ENCODE peak calls at places on chromosomes 1 and 21, in six cellular contexts. T is ovary, V is tibial nerve, W is suprapubic skin, F is A549, C is stomach. Z is an unnamed sample.

GRCh38 chr1:25640646-25641328 is 24.2 kb downstream of the MAN1C1 start:
- DNase-seq in W (no peak), V (no peak), T (no peak), F (no peak), C (no peak), Z (no peak)

GRCh38 chr1:159920651-159921050 is 4.7 kb downstream of the TAGLN2 start:
- DNase-seq in T (no peak), F (no peak), W (no peak), C (no peak), V (no peak), Z (no peak)

GRCh38 chr1:111971396-111971795 is 18.1 kb downstream of the KCND3 start:
- DNase-seq in T (no peak), F (no peak), C (no peak), W (no peak), V (no peak), Z (no peak)

GRCh38 chr1:219757890-219758289 is 145.0 kb upstream of the ZC3H11B start:
- DNase-seq in F (no peak), C (no peak), T (peak), V (no peak), W (no peak), Z (no peak)

GRCh38 chr1:242523282-242523967 is 1.1 kb downstream of the PLD5 start:
- DNase-seq in F (no peak), T (peak), V (no peak), W (no peak), C (no peak), Z (no peak)

GRCh38 chr1:214494706-214495105 is 56.7 kb downstream of the PTPN14 start:
- DNase-seq in F (peak), C (no peak), W (no peak), T (no peak), V (no peak), Z (no peak)

GRCh38 chr1:67052741-67053534 is 1.0 kb downstream of the SLC35D1 start:
- DNase-seq in C (peak), V (peak), T (peak), F (peak), W (no peak), Z (peak)

GRCh38 chr1:106344494-106344893 is 712.0 kb upstream of the PRMT6 start:
- DNase-seq in C (no peak), F (no peak), W (no peak), T (no peak), V (no peak), Z (no peak)

GRCh38 chr1:205993068-205993467 is 10.1 kb downstream of the RAB7B start:
- DNase-seq in W (peak), T (no peak), C (no peak), V (no peak), F (no peak), Z (no peak)

GRCh38 chr1:156973464-156973863 is 53.0 kb downstream of the LRRC71 start:
- DNase-seq in C (no peak), W (no peak), V (no peak), F (no peak), T (no peak), Z (no peak)
- TF ChIP-seq EP300 in C (no peak), W (no peak), V (no peak), F (no peak), T (no peak), Z (no peak)

GRCh38 chr21:45823100-45823681 is 158.4 kb upstream of the COL6A1 start:
- DNase-seq in V (no peak), T (no peak), C (no peak), F (no peak), W (no peak), Z (no peak)
- H3K27ac ChIP-seq in V (no peak), T (no peak), C (no peak), F (no peak), W (no peak), Z (no peak)

DNA sequence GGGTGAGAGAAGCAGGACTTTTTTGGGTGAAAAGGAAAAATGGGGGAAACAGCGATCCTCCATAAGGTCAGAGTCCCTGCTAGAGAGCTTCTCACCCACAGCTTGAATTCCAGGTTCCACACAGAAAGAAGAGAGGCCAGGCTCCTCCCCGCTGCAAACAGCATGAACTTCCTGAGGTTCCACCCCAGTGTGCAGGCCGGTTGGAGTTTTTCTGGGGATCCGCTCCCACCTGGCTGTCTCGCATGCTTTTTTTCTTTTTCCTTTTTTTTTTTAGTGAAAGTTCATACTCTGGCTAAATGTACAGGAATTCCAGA is 595.1 kb upstream of the ZP4 start:
- DNase-seq in V (no peak), W (no peak), F (no peak), T (no peak), C (no peak), Z (no peak)
- TF ChIP-seq EP300 in V (no peak), W (no peak), F (no peak), T (no peak), C (no peak), Z (no peak)

DNA sequence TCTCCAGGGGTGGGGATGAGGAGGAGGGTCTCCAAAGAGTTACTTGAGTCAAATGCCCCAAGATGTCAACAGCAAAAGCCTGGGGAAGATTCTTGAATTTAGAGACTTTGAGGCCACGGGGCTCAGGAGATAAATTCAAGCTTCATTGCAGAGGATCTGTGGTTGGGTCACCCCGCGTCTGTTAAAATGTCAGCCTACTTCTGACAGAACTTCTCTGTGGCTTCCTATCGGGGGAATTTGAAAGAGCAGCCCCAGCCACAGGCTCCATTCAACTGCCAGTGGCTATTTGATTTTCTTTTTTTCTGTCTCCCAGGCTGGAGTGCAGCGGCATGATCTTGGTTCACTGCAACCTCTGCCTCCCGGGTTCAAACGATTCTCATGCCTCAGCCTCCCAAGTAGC is 62.5 kb upstream of the EFHD2 start:
- DNase-seq in W (no peak), F (no peak), C (no peak), V (no peak), T (no peak), Z (no peak)
- H3K27ac ChIP-seq in W (no peak), F (peak), C (peak), V (no peak), T (no peak), Z (no peak)

DNA sequence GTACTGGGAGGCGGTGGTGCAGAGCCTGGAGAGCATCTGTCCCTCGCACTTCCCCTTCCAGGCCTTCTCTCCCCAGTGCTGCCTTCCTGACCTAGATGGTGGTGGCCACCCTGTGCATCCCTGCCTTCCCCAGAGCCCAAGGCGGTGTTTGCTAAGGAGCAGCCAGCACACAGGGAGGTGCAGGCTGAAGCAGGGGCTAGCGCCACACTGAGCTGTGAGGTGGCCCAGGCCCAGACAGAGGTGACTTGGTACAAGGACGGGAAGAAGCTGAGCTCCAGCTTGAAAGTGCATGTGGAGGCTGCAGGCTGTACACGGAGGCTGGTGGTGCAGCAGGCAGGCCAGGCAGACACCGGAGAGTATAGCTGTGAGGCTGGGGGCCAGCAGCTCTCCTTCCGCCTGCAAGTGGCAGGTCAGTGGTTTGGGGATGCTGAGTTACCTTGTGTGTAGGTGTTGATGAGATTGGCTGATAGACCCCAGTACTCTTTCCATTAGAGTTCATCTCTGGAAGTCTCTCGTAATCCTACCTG is 51.6 kb downstream of the OBSCN start:
- DNase-seq in T (no peak), W (no peak), V (no peak), F (no peak), C (no peak), Z (no peak)
- TF ChIP-seq EP300 in T (no peak), W (no peak), V (no peak), F (no peak), C (no peak), Z (no peak)

DNA sequence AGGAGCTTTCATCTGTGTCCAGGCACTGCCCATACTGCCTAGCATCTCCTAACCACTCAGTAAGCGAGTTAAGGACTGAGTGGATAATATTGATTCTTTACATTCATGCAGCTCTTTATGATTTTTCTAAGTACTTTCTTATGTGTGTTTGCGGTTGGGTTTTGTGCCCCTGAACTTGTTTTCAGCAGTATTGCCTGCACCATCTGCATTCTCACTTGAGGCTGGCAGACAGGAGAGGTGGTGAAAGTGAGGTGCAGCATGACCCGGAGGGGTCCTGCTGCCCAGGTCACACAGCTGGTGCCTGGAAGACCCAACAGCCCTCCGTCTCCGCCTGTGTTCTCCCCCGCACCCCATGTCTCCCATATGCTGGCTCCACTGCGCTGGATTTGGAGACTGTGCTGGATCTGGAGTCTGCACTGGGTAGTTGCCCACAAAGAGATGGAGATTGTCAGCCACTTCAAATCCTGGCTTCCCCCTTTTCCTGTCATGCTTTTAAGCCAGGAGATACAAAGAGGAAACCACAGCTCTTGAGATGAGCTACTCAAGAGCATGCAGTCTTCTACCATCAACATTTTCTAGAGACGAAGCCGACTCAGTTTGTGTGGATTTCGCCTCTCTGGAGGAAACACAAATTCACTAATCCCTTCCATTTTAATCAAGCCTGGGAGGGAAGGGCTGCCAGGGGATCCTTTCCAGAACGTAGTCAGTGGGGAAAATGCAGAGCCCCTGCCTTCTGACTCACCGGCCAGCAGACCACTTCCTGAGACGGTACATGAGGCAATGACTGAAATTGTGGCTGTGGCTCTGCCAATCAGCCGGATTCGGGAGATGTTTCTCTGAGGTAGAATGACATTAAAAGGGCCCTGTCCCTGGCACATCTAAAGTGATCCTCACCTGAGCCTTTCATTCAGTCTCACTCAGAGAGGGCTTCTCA is 71.7 kb upstream of the ANGPTL1 start:
- DNase-seq in T (no peak), C (no peak), V (no peak), F (no peak), W (no peak), Z (no peak)
- H3K27ac ChIP-seq in T (no peak), C (peak), V (peak), F (no peak), W (no peak), Z (no peak)

GRCh38 chr1:116491985-116492811 is 78.6 kb downstream of the CD58 start:
- DNase-seq in C (no peak), F (no peak), T (no peak), V (no peak), W (no peak), Z (no peak)
- TF ChIP-seq EP300 in C (no peak), F (no peak), T (no peak), V (no peak), W (no peak), Z (no peak)

DNA sequence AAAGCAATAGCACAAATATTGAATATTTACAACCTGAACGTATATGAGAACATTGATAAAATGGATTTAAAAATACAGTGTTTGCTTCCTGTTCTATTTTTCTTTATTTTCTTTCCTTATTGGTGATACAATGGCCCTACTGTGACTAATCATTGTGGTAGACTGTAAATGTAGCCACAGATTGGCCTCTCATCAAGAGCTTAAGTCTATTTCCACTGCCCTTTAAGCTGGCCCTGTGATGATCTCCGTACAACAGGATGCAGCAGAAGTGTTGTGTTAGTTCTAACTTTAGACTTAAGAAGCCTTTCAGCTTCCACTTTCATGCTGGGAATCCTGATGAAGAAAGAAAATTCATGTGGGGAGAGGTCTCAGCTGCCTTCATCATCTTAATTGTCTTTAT is 285.6 kb upstream of the B3GALT2 start:
- DNase-seq in T (no peak), W (no peak), V (no peak), C (no peak), F (no peak), Z (no peak)
- H3K27ac ChIP-seq in T (no peak), W (no peak), V (no peak), C (no peak), F (no peak), Z (no peak)

DNA sequence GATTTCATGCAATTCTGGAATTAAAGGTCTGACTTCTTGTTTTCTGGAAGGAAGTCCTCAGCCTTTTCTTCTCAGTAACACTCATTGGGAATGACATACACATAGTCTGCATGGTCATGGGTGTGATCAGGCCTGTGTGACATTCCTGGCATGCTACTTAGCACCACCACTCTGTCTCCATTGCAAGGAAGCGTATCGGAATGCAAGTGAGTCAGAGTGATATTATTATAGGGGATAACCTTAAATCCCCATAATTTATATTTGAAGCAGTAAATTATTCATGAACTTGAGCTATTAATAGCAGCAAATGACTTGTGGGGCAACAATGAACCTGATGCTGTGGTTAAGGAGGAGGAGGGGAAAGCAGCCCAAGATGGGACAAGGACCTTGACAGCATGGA is 4.3 kb downstream of the MAB21L3 start:
- DNase-seq in V (no peak), T (no peak), F (peak), W (no peak), C (no peak), Z (no peak)
- TF ChIP-seq EP300 in V (no peak), T (no peak), F (no peak), W (no peak), C (no peak), Z (no peak)